ENCODE peak calls at places on chromosomes 4 and X, in eight cellular contexts. R is lung, Y is astrocyte, Z is colonic mucosa, P is mammary epithelial cell, I is SJSA1, L is lower lobe of right lung, B is left lung. C is an unnamed sample. For H3K4me1, the result is how much of the 10 kb centered on the place peaks cover.

GRCh38 chrX:41522681-41523080 is 75.5 kb downstream of the NYX start:
- DNase-seq in I (no peak), P (no peak), B (no peak), L (no peak), Y (no peak), Z (no peak), R (no peak), C (no peak)

GRCh38 chr4:151434183-151434860 is 25.3 kb downstream of the FHIP1A start:
- DNase-seq in Z (no peak), I (no peak), B (no peak), R (no peak), Y (peak), P (peak), L (no peak), C (no peak)

GRCh38 chr4:123673971-123674370 is 277.4 kb downstream of the SPRY1 start:
- DNase-seq in I (no peak), Y (peak), Z (no peak), R (no peak), B (no peak), L (no peak), P (peak), C (no peak)

GRCh38 chr4:177855543-177856197 is 413.4 kb upstream of the AGA start:
- DNase-seq in L (no peak), I (no peak), R (no peak), B (no peak), Z (no peak), Y (no peak), P (no peak), C (no peak)

GRCh38 chr4:92387459-92388069 is 83.8 kb downstream of the GRID2 start:
- DNase-seq in L (no peak), Y (peak), Z (no peak), P (peak), R (no peak), B (no peak), I (no peak), C (no peak)

GRCh38 chrX:87409113-87409841 is 108.3 kb upstream of the KLHL4 start:
- DNase-seq in Y (peak), R (peak), B (peak), P (peak), L (peak), Z (peak), I (peak), C (no peak)

GRCh38 chrX:80808854-80809493 is 703 bp downstream of the BRWD3 start:
- DNase-seq in P (peak), I (no peak), Y (no peak), B (no peak), R (no peak), Z (peak), L (no peak), C (peak)

GRCh38 chrX:56797966-56798711 is 69.1 kb downstream of the NBDY start:
- DNase-seq in R (peak), B (no peak), P (no peak), I (peak), Y (peak), L (no peak), Z (peak), C (peak)

GRCh38 chrX:42934020-42934701 is 156.2 kb upstream of the PPP1R2C start:
- DNase-seq in I (no peak), L (no peak), R (no peak), Y (no peak), P (no peak), Z (peak), B (no peak), C (peak)

GRCh38 chr4:119526786-119527550 is 101.6 kb downstream of the PDE5A start:
- DNase-seq in B (no peak), L (no peak), P (no peak), R (no peak), Z (no peak), I (no peak), Y (peak), C (no peak)

GRCh38 chr4:183130328-183131155 is 31.5 kb downstream of the WWC2 start:
- DNase-seq in Z (no peak), Y (peak), I (no peak), P (peak), B (no peak), L (no peak), R (peak), C (no peak)

GRCh38 chrX:48911407-48912182 is at the start of gene SLC35A2:
- DNase-seq in R (peak), B (peak), Y (peak), L (peak), Z (peak), I (peak), P (peak), C (peak)

GRCh38 chr4:38948551-38948950 is 80.9 kb downstream of the FAM114A1 start:
- DNase-seq in L (no peak), I (peak), P (peak), R (no peak), B (no peak), Y (peak), Z (no peak), C (no peak)

GRCh38 chr4:144580421-144580820 is 65.5 kb upstream of the HHIP start:
- DNase-seq in Z (no peak), B (no peak), L (no peak), I (no peak), R (no peak), P (no peak), Y (no peak), C (no peak)

GRCh38 chr4:15239866-15240265 is 188.0 kb upstream of the C1QTNF7 start:
- DNase-seq in B (no peak), R (no peak), Z (peak), Y (peak), I (no peak), P (no peak), L (no peak), C (no peak)

GRCh38 chr4:48490012-48490679 is at the start of gene ZAR1:
- DNase-seq in Z (no peak), I (no peak), P (no peak), R (no peak), B (peak), L (peak), Y (no peak), C (no peak)

GRCh38 chr4:145732895-145733880 is 53.2 kb downstream of the C4orf51 start:
- DNase-seq in L (peak), Z (peak), I (peak), P (peak), Y (peak), R (peak), B (peak), C (peak)

GRCh38 chrX:136812286-136812685 is 31.6 kb upstream of the ARHGEF6 start:
- DNase-seq in R (no peak), Y (no peak), L (no peak), I (no peak), B (no peak), Z (no peak), P (no peak), C (no peak)

GRCh38 chrX:19361701-19362100 is 18.0 kb downstream of the PDHA1 start:
- DNase-seq in R (no peak), B (no peak), L (no peak), Y (no peak), Z (no peak), P (no peak), I (no peak), C (no peak)

GRCh38 chrX:149493567-149494562 is 11.2 kb downstream of the IDS start:
- DNase-seq in L (no peak), R (no peak), Y (no peak), I (no peak), Z (no peak), B (peak), P (no peak), C (no peak)

GRCh38 chrX:78377186-78377585 is 49.8 kb upstream of the CYSLTR1 start:
- DNase-seq in R (no peak), L (no peak), Z (no peak), P (no peak), I (no peak), Y (no peak), B (no peak), C (no peak)

GRCh38 chr4:123299212-123299651 is 97.4 kb upstream of the SPRY1 start:
- DNase-seq in Y (peak), P (peak), B (no peak), I (no peak), Z (no peak), R (no peak), L (no peak), C (no peak)

GRCh38 chr4:55216871-55217635 is 91.7 kb upstream of the KDR start:
- DNase-seq in R (no peak), L (no peak), Z (no peak), I (no peak), B (no peak), P (no peak), Y (no peak), C (no peak)

GRCh38 chr4:54626113-54626512 is 31.6 kb upstream of the KIT start:
- DNase-seq in R (no peak), Y (no peak), I (no peak), Z (no peak), B (no peak), L (no peak), P (no peak), C (no peak)

GRCh38 chr4:155822572-155822971 is 43.5 kb downstream of the ASIC5 start:
- DNase-seq in Z (no peak), L (no peak), Y (no peak), R (no peak), I (no peak), P (no peak), B (no peak), C (no peak)

GRCh38 chrX:49838374-49838773 is 9.3 kb downstream of the PAGE4 start:
- DNase-seq in Y (peak), I (no peak), Z (peak), L (no peak), B (no peak), P (peak), R (no peak), C (no peak)

GRCh38 chrX:19679787-19680186 is 164.5 kb upstream of the MAP3K15 start:
- DNase-seq in Z (no peak), L (no peak), P (no peak), Y (no peak), R (no peak), B (no peak), I (no peak), C (no peak)

GRCh38 chr4:173171098-173171497 is 2.5 kb downstream of the GALNT7 start:
- DNase-seq in B (no peak), R (no peak), I (no peak), Y (no peak), L (no peak), Z (no peak), P (peak), C (no peak)

GRCh38 chr4:80124246-80125211 is 51.5 kb upstream of the ANTXR2 start:
- DNase-seq in Y (no peak), R (no peak), I (no peak), P (peak), B (no peak), Z (no peak), L (no peak), C (no peak)

GRCh38 chrX:31580726-31581125 is 508.9 kb upstream of the FTHL17 start:
- DNase-seq in I (no peak), Y (peak), Z (no peak), R (no peak), L (no peak), B (no peak), P (peak), C (no peak)

GRCh38 chr4:65623509-65623908 is 46.8 kb downstream of the EPHA5 start:
- DNase-seq in Z (no peak), L (no peak), Y (peak), I (no peak), B (no peak), P (peak), R (no peak), C (no peak)

GRCh38 chr4:25863347-25863784 is 578 bp upstream of the SEL1L3 start:
- DNase-seq in P (no peak), L (peak), I (no peak), R (peak), Z (peak), Y (no peak), B (peak), C (no peak)

GRCh38 chr4:110014233-110014632 is 101.5 kb downstream of the EGF start:
- DNase-seq in B (no peak), I (no peak), Z (no peak), P (no peak), R (no peak), L (no peak), Y (no peak), C (no peak)

GRCh38 chr4:21827575-21827974 is 121.0 kb downstream of the KCNIP4 start:
- DNase-seq in Y (peak), L (no peak), R (no peak), Z (no peak), I (no peak), B (no peak), P (no peak), C (no peak)

GRCh38 chrX:66015906-66016689 is 23.8 kb downstream of the VSIG4 start:
- DNase-seq in B (no peak), Z (no peak), R (no peak), L (no peak), I (no peak), Y (no peak), P (no peak), C (no peak)

GRCh38 chrX:66017659-66018170 is 22.2 kb downstream of the VSIG4 start:
- DNase-seq in P (no peak), Y (no peak), I (no peak), L (no peak), Z (peak), R (no peak), B (no peak), C (no peak)

GRCh38 chrX:66018585-66019309 is 21.1 kb downstream of the VSIG4 start:
- DNase-seq in R (no peak), B (no peak), L (no peak), Y (no peak), I (no peak), P (no peak), Z (no peak), C (no peak)

GRCh38 chrX:66015152-66015827 is 24.6 kb downstream of the VSIG4 start:
- DNase-seq in Y (no peak), Z (no peak), B (peak), L (peak), P (no peak), R (no peak), I (no peak), C (peak)

GRCh38 chrX:66016905-66017658 is 22.8 kb downstream of the VSIG4 start:
- DNase-seq in Z (no peak), B (no peak), Y (no peak), I (no peak), L (no peak), R (no peak), P (no peak), C (no peak)
- H3K4me1 ChIP-seq in Z (under half), B (under half), Y (under half), I (under half), L (under half), R (under half), P (under half), C (half or more)

GRCh38 chr4:159221280-159221679 is 118.4 kb downstream of the RAPGEF2 start:
- DNase-seq in B (no peak), Z (no peak), P (no peak), I (no peak), L (no peak), Y (no peak), R (no peak), C (no peak)
- H3K4me1 ChIP-seq in B (under half), Z (under half), P (under half), I (under half), L (under half), Y (under half), R (under half), C (under half)

DNA sequence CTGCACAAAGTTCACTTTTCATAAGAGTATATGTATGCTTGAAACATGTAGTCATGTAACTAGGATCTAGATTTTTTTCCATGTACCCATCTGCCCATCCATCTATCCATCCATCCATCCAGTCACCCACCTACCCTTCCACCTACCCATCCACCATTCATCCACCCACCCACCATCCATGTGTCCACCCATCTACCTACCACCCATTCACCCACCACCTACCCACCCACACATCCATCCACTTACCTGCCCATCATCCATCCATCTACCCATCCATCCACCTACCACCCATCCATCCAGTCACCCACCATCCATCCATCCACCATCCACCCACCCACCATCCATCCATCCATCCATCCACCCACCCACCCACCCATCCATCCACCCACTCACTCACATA is 121.8 kb upstream of the PSAPL1 start:
- DNase-seq in Z (no peak), R (no peak), P (no peak), Y (no peak), L (no peak), I (no peak), B (no peak), C (no peak)
- H3K4me1 ChIP-seq in Z (under half), R (under half), P (under half), Y (under half), L (under half), I (under half), B (under half), C (under half)

GRCh38 chr4:77154074-77154473 is 2.9 kb upstream of the CCNG2 start:
- DNase-seq in I (no peak), P (peak), Z (no peak), R (no peak), L (no peak), B (no peak), Y (no peak), C (no peak)
- H3K4me1 ChIP-seq in I (under half), P (under half), Z (under half), R (under half), L (under half), B (under half), Y (under half), C (under half)

DNA sequence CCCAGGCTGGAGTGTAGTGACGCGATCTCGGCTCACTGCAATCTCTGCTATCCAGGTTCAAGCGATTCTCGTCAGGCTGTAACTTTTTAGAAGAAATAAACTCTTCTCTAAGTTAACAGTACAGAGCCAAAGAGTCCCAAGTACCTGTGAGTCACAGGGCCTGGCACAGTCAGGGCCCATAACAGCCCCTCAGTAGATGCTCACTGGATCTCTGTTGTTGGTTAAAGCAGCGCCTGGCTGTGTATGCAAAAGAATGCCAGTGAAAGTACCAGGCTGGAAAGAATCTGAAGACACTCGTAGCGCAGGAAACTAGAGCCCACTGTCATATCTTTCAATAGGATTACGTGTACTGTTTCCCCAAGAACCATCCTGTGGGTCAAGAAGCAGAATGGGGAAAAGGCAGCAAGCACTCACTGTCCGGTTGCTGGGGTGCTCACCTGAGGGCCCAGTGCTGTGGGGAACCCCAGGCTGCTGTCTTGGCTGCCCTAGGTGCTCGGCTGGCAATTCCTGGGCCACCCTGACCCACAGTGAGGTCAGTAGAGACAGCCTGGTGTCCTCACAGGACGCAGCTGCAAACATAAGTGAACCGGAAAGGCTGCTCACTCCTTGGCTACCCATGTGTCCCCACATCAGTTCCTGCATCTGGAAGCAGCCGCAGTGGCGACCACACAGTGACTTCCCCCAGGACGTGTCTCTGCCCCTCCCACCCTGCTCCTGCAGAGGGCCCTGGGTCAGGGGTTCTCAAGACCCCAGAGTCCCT is 3.1 kb upstream of the SLBP start:
- DNase-seq in L (no peak), R (no peak), Z (no peak), B (no peak), P (no peak), Y (no peak), I (no peak), C (no peak)
- H3K4me1 ChIP-seq in L (half or more), R (under half), Z (under half), B (half or more), P (under half), Y (under half), I (under half), C (half or more)

GRCh38 chrX:44785652-44786051 is 58.2 kb upstream of the DUSP21 start:
- DNase-seq in B (no peak), R (no peak), I (no peak), Y (peak), Z (no peak), P (peak), L (no peak), C (no peak)
- H3K4me1 ChIP-seq in B (under half), R (under half), I (under half), Y (under half), Z (under half), P (under half), L (under half), C (under half)

DNA sequence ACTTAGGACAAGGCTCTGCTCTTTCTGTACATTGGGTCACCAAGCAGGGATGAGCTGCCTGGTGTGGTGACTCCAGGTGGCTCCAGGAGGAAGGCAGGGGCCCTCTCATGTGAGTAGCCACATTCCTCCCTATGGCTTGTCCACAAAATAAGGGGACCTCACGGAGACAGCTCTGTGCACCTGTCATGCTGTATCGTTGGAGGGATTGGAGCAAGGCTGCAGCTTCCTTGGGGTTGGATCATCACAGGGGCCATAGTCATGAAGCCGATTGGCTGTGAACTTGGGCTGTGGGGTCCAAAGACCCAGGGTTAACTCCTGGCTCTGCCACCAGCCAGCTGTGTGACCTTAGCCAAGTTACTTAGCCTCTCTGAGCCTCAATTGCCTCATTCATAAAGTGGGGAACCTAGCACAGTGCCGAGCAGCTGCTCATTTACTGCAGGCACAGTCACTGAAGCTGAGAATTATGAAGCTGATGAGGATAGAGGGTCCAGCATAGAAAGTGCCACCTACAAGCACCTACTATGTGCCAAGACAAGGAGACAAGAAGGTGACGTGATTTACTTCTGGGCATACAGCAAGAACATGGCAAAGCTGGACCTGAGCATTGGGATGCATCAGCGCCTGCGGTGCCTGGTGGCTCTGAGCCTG is 11.8 kb upstream of the KIAA0232 start:
- DNase-seq in B (no peak), I (no peak), Y (no peak), Z (no peak), P (no peak), L (peak), R (no peak), C (no peak)
- H3K4me1 ChIP-seq in B (under half), I (under half), Y (under half), Z (under half), P (under half), L (under half), R (under half), C (under half)

GRCh38 chrX:45794323-45794994 is 593.8 kb upstream of the DIPK2B start:
- DNase-seq in P (no peak), L (no peak), Z (no peak), I (no peak), R (no peak), Y (no peak), B (no peak), C (no peak)
- H3K4me1 ChIP-seq in P (under half), L (under half), Z (under half), I (under half), R (under half), Y (under half), B (under half), C (under half)

C was measured in DND-41.